ENCODE peak calls at places on chromosome 20, in five cellular contexts. One of them, this sample, is unnamed.

GRCh38 chr20:34643919-34644318 is 33.0 kb downstream of the PIGU start:
- DNase-seq in cardiac muscle cell: peak; percentile 93
- DNase-seq in heart right ventricle: no peak
- DNase-seq in AG10803: peak; percentile 96
- DNase-seq in upper lobe of right lung: no peak
- DNase-seq in this sample: peak; percentile 40

GRCh38 chr20:13877789-13878188 is 93.0 kb downstream of the NDUFAF5 start:
- DNase-seq in cardiac muscle cell: no peak
- DNase-seq in heart right ventricle: no peak
- DNase-seq in AG10803: peak; percentile 76
- DNase-seq in upper lobe of right lung: no peak
- DNase-seq in this sample: no peak

GRCh38 chr20:15862178-15862577 is 711.1 kb downstream of the KIF16B start:
- DNase-seq in cardiac muscle cell: no peak
- DNase-seq in heart right ventricle: no peak
- DNase-seq in AG10803: no peak
- DNase-seq in upper lobe of right lung: no peak
- DNase-seq in this sample: no peak

GRCh38 chr20:11234181-11234969 is 560.6 kb upstream of the JAG1 start:
- DNase-seq in cardiac muscle cell: no peak
- DNase-seq in heart right ventricle: no peak
- DNase-seq in AG10803: no peak
- DNase-seq in upper lobe of right lung: no peak
- DNase-seq in this sample: no peak

GRCh38 chr20:51169813-51170212 is 146.9 kb upstream of the KCNG1 start:
- DNase-seq in cardiac muscle cell: no peak
- DNase-seq in heart right ventricle: no peak
- DNase-seq in AG10803: no peak
- DNase-seq in upper lobe of right lung: no peak
- DNase-seq in this sample: no peak

GRCh38 chr20:7673841-7674240 is 266.4 kb downstream of the HAO1 start:
- DNase-seq in cardiac muscle cell: peak; percentile 61
- DNase-seq in heart right ventricle: no peak
- DNase-seq in AG10803: peak; percentile 90
- DNase-seq in upper lobe of right lung: no peak
- DNase-seq in this sample: peak; percentile 81

GRCh38 chr20:6651016-6651415 is 116.5 kb upstream of the BMP2 start:
- DNase-seq in cardiac muscle cell: peak; percentile 58
- DNase-seq in heart right ventricle: no peak
- DNase-seq in AG10803: peak; percentile 63
- DNase-seq in upper lobe of right lung: no peak
- DNase-seq in this sample: peak; percentile 62

GRCh38 chr20:40470313-40471260 is 218.4 kb downstream of the MAFB start:
- DNase-seq in cardiac muscle cell: no peak
- DNase-seq in heart right ventricle: peak; percentile 26
- DNase-seq in AG10803: no peak
- DNase-seq in upper lobe of right lung: no peak
- DNase-seq in this sample: no peak

GRCh38 chr20:2820896-2821869 is 5.0 kb downstream of the TMEM239 start:
- DNase-seq in cardiac muscle cell: peak; percentile 39
- DNase-seq in heart right ventricle: no peak
- DNase-seq in AG10803: no peak
- DNase-seq in upper lobe of right lung: peak; percentile 61
- DNase-seq in this sample: no peak

GRCh38 chr20:16098890-16099639 is 474.2 kb downstream of the KIF16B start:
- DNase-seq in cardiac muscle cell: no peak
- DNase-seq in heart right ventricle: no peak
- DNase-seq in AG10803: no peak
- DNase-seq in upper lobe of right lung: no peak
- DNase-seq in this sample: no peak

GRCh38 chr20:53210931-53211330 is 238.8 kb downstream of the TSHZ2 start:
- DNase-seq in cardiac muscle cell: no peak
- DNase-seq in heart right ventricle: no peak
- DNase-seq in AG10803: no peak
- DNase-seq in upper lobe of right lung: no peak
- DNase-seq in this sample: no peak

GRCh38 chr20:53214392-53214791 is 242.2 kb downstream of the TSHZ2 start:
- DNase-seq in cardiac muscle cell: no peak
- DNase-seq in heart right ventricle: no peak
- DNase-seq in AG10803: no peak
- DNase-seq in upper lobe of right lung: no peak
- DNase-seq in this sample: no peak

GRCh38 chr20:53215166-53215565 is 243.0 kb downstream of the TSHZ2 start:
- DNase-seq in cardiac muscle cell: no peak
- DNase-seq in heart right ventricle: no peak
- DNase-seq in AG10803: no peak
- DNase-seq in upper lobe of right lung: no peak
- DNase-seq in this sample: no peak

GRCh38 chr20:53210041-53210440 is 237.9 kb downstream of the TSHZ2 start:
- DNase-seq in cardiac muscle cell: no peak
- DNase-seq in heart right ventricle: no peak
- DNase-seq in AG10803: no peak
- DNase-seq in upper lobe of right lung: no peak
- DNase-seq in this sample: no peak

GRCh38 chr20:53212018-53212417 is 239.9 kb downstream of the TSHZ2 start:
- DNase-seq in cardiac muscle cell: no peak
- DNase-seq in heart right ventricle: no peak
- DNase-seq in AG10803: no peak
- DNase-seq in upper lobe of right lung: no peak
- DNase-seq in this sample: no peak
- TF ChIP-seq CTCF in cardiac muscle cell: no peak
- TF ChIP-seq CTCF in heart right ventricle: no peak
- TF ChIP-seq CTCF in AG10803: no peak
- TF ChIP-seq CTCF in upper lobe of right lung: no peak
- TF ChIP-seq CTCF in this sample: no peak

DNA sequence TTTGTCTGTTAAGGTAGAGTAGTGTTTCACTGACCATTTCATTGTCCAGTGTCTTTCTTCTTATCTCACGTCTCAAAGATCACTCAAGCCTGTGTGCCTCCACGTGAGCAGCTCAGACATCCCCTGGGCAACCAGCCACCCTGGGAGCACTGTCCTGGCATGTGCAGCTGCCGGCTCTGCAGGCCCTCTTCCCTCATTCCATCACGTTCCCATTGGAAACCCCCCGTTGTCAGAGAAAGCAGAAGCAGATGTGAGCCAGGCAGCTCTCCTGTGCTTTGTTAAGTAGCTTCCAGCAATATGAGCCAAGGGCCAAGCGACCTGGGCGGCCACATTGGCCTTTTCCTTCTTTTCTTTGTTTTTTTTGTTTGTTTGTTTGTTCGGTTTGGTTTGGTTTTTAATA is 233.2 kb upstream of the SYNDIG1 start:
- DNase-seq in cardiac muscle cell: no peak
- DNase-seq in heart right ventricle: no peak
- DNase-seq in AG10803: peak; percentile 1
- DNase-seq in upper lobe of right lung: no peak
- DNase-seq in this sample: no peak
- H3K4me3 ChIP-seq in cardiac muscle cell: no peak overlapping the region
- H3K4me3 ChIP-seq in heart right ventricle: no peak overlapping the region
- H3K4me3 ChIP-seq in AG10803: no peak overlapping the region
- H3K4me3 ChIP-seq in upper lobe of right lung: no peak overlapping the region
- H3K4me3 ChIP-seq in this sample: no peak overlapping the region

GRCh38 chr20:63739129-63740069 is at the start of gene SLC2A4RG:
- DNase-seq in cardiac muscle cell: peak; percentile 83
- DNase-seq in heart right ventricle: peak; percentile 85
- DNase-seq in AG10803: peak; percentile 74
- DNase-seq in upper lobe of right lung: peak; percentile 92
- DNase-seq in this sample: peak; percentile 47

GRCh38 chr20:63741676-63742380 is 2.3 kb downstream of the SLC2A4RG start:
- DNase-seq in cardiac muscle cell: no peak
- DNase-seq in heart right ventricle: no peak
- DNase-seq in AG10803: no peak
- DNase-seq in upper lobe of right lung: peak; percentile 66
- DNase-seq in this sample: no peak

GRCh38 chr20:63740070-63740500 is 509 bp downstream of the SLC2A4RG start:
- DNase-seq in cardiac muscle cell: peak; percentile 46
- DNase-seq in heart right ventricle: peak; percentile 65
- DNase-seq in AG10803: peak; percentile 48
- DNase-seq in upper lobe of right lung: peak; percentile 82
- DNase-seq in this sample: peak; percentile 25

GRCh38 chr20:63741354-63741675 is 1.7 kb downstream of the SLC2A4RG start:
- DNase-seq in cardiac muscle cell: no peak
- DNase-seq in heart right ventricle: no peak
- DNase-seq in AG10803: no peak
- DNase-seq in upper lobe of right lung: no peak
- DNase-seq in this sample: no peak

GRCh38 chr20:63740501-63741353 is 1.2 kb downstream of the SLC2A4RG start:
- DNase-seq in cardiac muscle cell: peak; percentile 94
- DNase-seq in heart right ventricle: peak; percentile 95
- DNase-seq in AG10803: peak; percentile 89
- DNase-seq in upper lobe of right lung: peak; percentile 95
- DNase-seq in this sample: peak; percentile 91
- TF ChIP-seq CTCF in cardiac muscle cell: peak; percentile 11
- TF ChIP-seq CTCF in heart right ventricle: peak; percentile 29
- TF ChIP-seq CTCF in AG10803: peak; percentile 17
- TF ChIP-seq CTCF in upper lobe of right lung: no peak
- TF ChIP-seq CTCF in this sample: peak; percentile 26

GRCh38 chr20:44976698-44977097 is 10.4 kb downstream of the STK4 start:
- DNase-seq in cardiac muscle cell: no peak
- DNase-seq in heart right ventricle: no peak
- DNase-seq in AG10803: no peak
- DNase-seq in upper lobe of right lung: no peak
- DNase-seq in this sample: no peak
- H3K4me3 ChIP-seq in cardiac muscle cell: no peak overlapping the region
- H3K4me3 ChIP-seq in heart right ventricle: no peak overlapping the region
- H3K4me3 ChIP-seq in AG10803: no peak overlapping the region
- H3K4me3 ChIP-seq in upper lobe of right lung: no peak overlapping the region
- H3K4me3 ChIP-seq in this sample: no peak overlapping the region

GRCh38 chr20:1427457-1428054 is 34.7 kb upstream of the FKBP1A start:
- DNase-seq in cardiac muscle cell: peak; percentile 24
- DNase-seq in heart right ventricle: no peak
- DNase-seq in AG10803: peak; percentile 37
- DNase-seq in upper lobe of right lung: no peak
- DNase-seq in this sample: peak; percentile 45
- TF ChIP-seq CTCF in cardiac muscle cell: no peak
- TF ChIP-seq CTCF in heart right ventricle: no peak
- TF ChIP-seq CTCF in AG10803: peak; percentile 1
- TF ChIP-seq CTCF in upper lobe of right lung: no peak
- TF ChIP-seq CTCF in this sample: no peak

GRCh38 chr20:48824830-48825550 is 2.8 kb downstream of the PREX1 start:
- DNase-seq in cardiac muscle cell: no peak
- DNase-seq in heart right ventricle: no peak
- DNase-seq in AG10803: no peak
- DNase-seq in upper lobe of right lung: no peak
- DNase-seq in this sample: peak; percentile 11
- H3K4me3 ChIP-seq in cardiac muscle cell: no peak overlapping the region
- H3K4me3 ChIP-seq in heart right ventricle: no peak overlapping the region
- H3K4me3 ChIP-seq in AG10803: no peak overlapping the region
- H3K4me3 ChIP-seq in upper lobe of right lung: peak overlapping the region; percentile 66
- H3K4me3 ChIP-seq in this sample: no peak overlapping the region

This sample was measured in astrocyte of the spinal cord.